ENCODE peak calls at places on chromosomes 12 and 14, in seven cellular contexts. One of them, this sample, is unnamed. For H3K27me3, the result is how much of the 10 kb centered on the place peaks cover.

GRCh38 chr14:105287249-105288102 is 13.3 kb downstream of the BRF1 start:
- DNase-seq in suprapubic skin: no peak
- DNase-seq in mesenchymal stem cell: no peak
- DNase-seq in CD4-positive, alpha-beta T cell: no peak
- DNase-seq in ascending aorta: no peak
- DNase-seq in heart right ventricle: no peak
- DNase-seq in neural progenitor cell: peak
- DNase-seq in this sample: no peak

GRCh38 chr12:2833327-2833726 is 1.5 kb downstream of the NRIP2 start:
- DNase-seq in suprapubic skin: no peak
- DNase-seq in ascending aorta: no peak
- DNase-seq in neural progenitor cell: no peak
- DNase-seq in CD4-positive, alpha-beta T cell: no peak
- DNase-seq in heart right ventricle: no peak
- DNase-seq in mesenchymal stem cell: no peak
- DNase-seq in this sample: no peak

GRCh38 chr12:15931590-15932053 is 20.5 kb downstream of the DERA start:
- DNase-seq in CD4-positive, alpha-beta T cell: no peak
- DNase-seq in heart right ventricle: no peak
- DNase-seq in neural progenitor cell: no peak
- DNase-seq in mesenchymal stem cell: no peak
- DNase-seq in ascending aorta: no peak
- DNase-seq in suprapubic skin: no peak
- DNase-seq in this sample: no peak

GRCh38 chr12:64694130-64695078 is 64.8 kb downstream of the GNS start:
- DNase-seq in CD4-positive, alpha-beta T cell: no peak
- DNase-seq in suprapubic skin: no peak
- DNase-seq in ascending aorta: no peak
- DNase-seq in mesenchymal stem cell: no peak
- DNase-seq in heart right ventricle: no peak
- DNase-seq in neural progenitor cell: no peak
- DNase-seq in this sample: no peak

GRCh38 chr12:48998497-48999353 is 450 bp downstream of the DDN start:
- DNase-seq in CD4-positive, alpha-beta T cell: no peak
- DNase-seq in ascending aorta: no peak
- DNase-seq in mesenchymal stem cell: peak
- DNase-seq in neural progenitor cell: peak
- DNase-seq in heart right ventricle: peak
- DNase-seq in suprapubic skin: no peak
- DNase-seq in this sample: no peak

GRCh38 chr12:122610911-122611310 is 83.9 kb downstream of the KNTC1 start:
- DNase-seq in neural progenitor cell: no peak
- DNase-seq in ascending aorta: no peak
- DNase-seq in CD4-positive, alpha-beta T cell: no peak
- DNase-seq in mesenchymal stem cell: peak
- DNase-seq in heart right ventricle: no peak
- DNase-seq in suprapubic skin: no peak
- DNase-seq in this sample: no peak

GRCh38 chr12:58969227-58969626 is 48.9 kb upstream of the LRIG3 start:
- DNase-seq in ascending aorta: no peak
- DNase-seq in CD4-positive, alpha-beta T cell: no peak
- DNase-seq in neural progenitor cell: no peak
- DNase-seq in heart right ventricle: no peak
- DNase-seq in suprapubic skin: no peak
- DNase-seq in mesenchymal stem cell: no peak
- DNase-seq in this sample: no peak

GRCh38 chr12:96314723-96315122 is 85.5 kb downstream of the CDK17 start:
- DNase-seq in suprapubic skin: no peak
- DNase-seq in CD4-positive, alpha-beta T cell: no peak
- DNase-seq in heart right ventricle: no peak
- DNase-seq in mesenchymal stem cell: no peak
- DNase-seq in ascending aorta: no peak
- DNase-seq in neural progenitor cell: no peak
- DNase-seq in this sample: no peak

GRCh38 chr12:43011383-43011926 is 421.9 kb upstream of the PRICKLE1 start:
- DNase-seq in suprapubic skin: no peak
- DNase-seq in heart right ventricle: no peak
- DNase-seq in ascending aorta: no peak
- DNase-seq in mesenchymal stem cell: no peak
- DNase-seq in CD4-positive, alpha-beta T cell: no peak
- DNase-seq in neural progenitor cell: no peak
- DNase-seq in this sample: no peak

GRCh38 chr14:31410048-31410654 is 10.2 kb downstream of the HEATR5A start:
- DNase-seq in neural progenitor cell: peak
- DNase-seq in CD4-positive, alpha-beta T cell: no peak
- DNase-seq in ascending aorta: no peak
- DNase-seq in suprapubic skin: no peak
- DNase-seq in mesenchymal stem cell: no peak
- DNase-seq in heart right ventricle: no peak
- DNase-seq in this sample: no peak

GRCh38 chr12:99704458-99704857 is 56.9 kb downstream of the GARIN6 start:
- DNase-seq in ascending aorta: no peak
- DNase-seq in mesenchymal stem cell: no peak
- DNase-seq in heart right ventricle: no peak
- DNase-seq in CD4-positive, alpha-beta T cell: no peak
- DNase-seq in suprapubic skin: no peak
- DNase-seq in neural progenitor cell: no peak
- DNase-seq in this sample: no peak

GRCh38 chr12:68410018-68410650 is 78.0 kb upstream of the MDM1 start:
- DNase-seq in suprapubic skin: no peak
- DNase-seq in CD4-positive, alpha-beta T cell: no peak
- DNase-seq in ascending aorta: no peak
- DNase-seq in mesenchymal stem cell: no peak
- DNase-seq in neural progenitor cell: no peak
- DNase-seq in heart right ventricle: no peak
- DNase-seq in this sample: no peak

GRCh38 chr14:75879031-75879430 is 102.8 kb downstream of the TGFB3 start:
- DNase-seq in CD4-positive, alpha-beta T cell: no peak
- DNase-seq in mesenchymal stem cell: peak
- DNase-seq in suprapubic skin: no peak
- DNase-seq in heart right ventricle: no peak
- DNase-seq in ascending aorta: no peak
- DNase-seq in neural progenitor cell: no peak
- DNase-seq in this sample: no peak

GRCh38 chr14:75434557-75435248 is 6.9 kb downstream of the JDP2 start:
- DNase-seq in suprapubic skin: peak
- DNase-seq in neural progenitor cell: no peak
- DNase-seq in ascending aorta: no peak
- DNase-seq in CD4-positive, alpha-beta T cell: no peak
- DNase-seq in heart right ventricle: no peak
- DNase-seq in mesenchymal stem cell: peak
- DNase-seq in this sample: no peak

GRCh38 chr14:68807987-68808386 is 15.1 kb upstream of the ZFP36L1 start:
- DNase-seq in heart right ventricle: no peak
- DNase-seq in ascending aorta: no peak
- DNase-seq in suprapubic skin: peak
- DNase-seq in neural progenitor cell: no peak
- DNase-seq in CD4-positive, alpha-beta T cell: no peak
- DNase-seq in mesenchymal stem cell: no peak
- DNase-seq in this sample: peak

GRCh38 chr12:70847871-70848270 is 72.7 kb downstream of the PTPRR start:
- DNase-seq in heart right ventricle: no peak
- DNase-seq in CD4-positive, alpha-beta T cell: no peak
- DNase-seq in mesenchymal stem cell: no peak
- DNase-seq in suprapubic skin: no peak
- DNase-seq in neural progenitor cell: no peak
- DNase-seq in ascending aorta: no peak
- DNase-seq in this sample: no peak

GRCh38 chr12:95118138-95118787 is 44.8 kb upstream of the NR2C1 start:
- DNase-seq in heart right ventricle: no peak
- DNase-seq in neural progenitor cell: no peak
- DNase-seq in suprapubic skin: no peak
- DNase-seq in ascending aorta: no peak
- DNase-seq in mesenchymal stem cell: peak
- DNase-seq in CD4-positive, alpha-beta T cell: no peak
- DNase-seq in this sample: no peak

GRCh38 chr12:95848575-95849388 is 10.0 kb upstream of the SNRPF start:
- DNase-seq in CD4-positive, alpha-beta T cell: no peak
- DNase-seq in neural progenitor cell: peak
- DNase-seq in mesenchymal stem cell: peak
- DNase-seq in heart right ventricle: no peak
- DNase-seq in ascending aorta: no peak
- DNase-seq in suprapubic skin: no peak
- DNase-seq in this sample: no peak

GRCh38 chr14:59484611-59485174 is 376 bp downstream of the JKAMP start:
- DNase-seq in ascending aorta: no peak
- DNase-seq in CD4-positive, alpha-beta T cell: no peak
- DNase-seq in neural progenitor cell: no peak
- DNase-seq in suprapubic skin: no peak
- DNase-seq in heart right ventricle: no peak
- DNase-seq in mesenchymal stem cell: no peak
- DNase-seq in this sample: no peak

GRCh38 chr12:67698711-67699603 is 50.4 kb downstream of the DYRK2 start:
- DNase-seq in neural progenitor cell: no peak
- DNase-seq in CD4-positive, alpha-beta T cell: peak
- DNase-seq in heart right ventricle: no peak
- DNase-seq in suprapubic skin: no peak
- DNase-seq in ascending aorta: no peak
- DNase-seq in mesenchymal stem cell: peak
- DNase-seq in this sample: no peak

GRCh38 chr12:25876383-25877045 is 82.0 kb upstream of the RASSF8 start:
- DNase-seq in heart right ventricle: no peak
- DNase-seq in suprapubic skin: no peak
- DNase-seq in CD4-positive, alpha-beta T cell: no peak
- DNase-seq in mesenchymal stem cell: no peak
- DNase-seq in ascending aorta: no peak
- DNase-seq in neural progenitor cell: no peak
- DNase-seq in this sample: no peak

GRCh38 chr12:98057701-98058100 is 457.7 kb upstream of the TMPO start:
- DNase-seq in ascending aorta: no peak
- DNase-seq in suprapubic skin: no peak
- DNase-seq in neural progenitor cell: no peak
- DNase-seq in CD4-positive, alpha-beta T cell: no peak
- DNase-seq in heart right ventricle: no peak
- DNase-seq in mesenchymal stem cell: no peak
- DNase-seq in this sample: no peak

DNA sequence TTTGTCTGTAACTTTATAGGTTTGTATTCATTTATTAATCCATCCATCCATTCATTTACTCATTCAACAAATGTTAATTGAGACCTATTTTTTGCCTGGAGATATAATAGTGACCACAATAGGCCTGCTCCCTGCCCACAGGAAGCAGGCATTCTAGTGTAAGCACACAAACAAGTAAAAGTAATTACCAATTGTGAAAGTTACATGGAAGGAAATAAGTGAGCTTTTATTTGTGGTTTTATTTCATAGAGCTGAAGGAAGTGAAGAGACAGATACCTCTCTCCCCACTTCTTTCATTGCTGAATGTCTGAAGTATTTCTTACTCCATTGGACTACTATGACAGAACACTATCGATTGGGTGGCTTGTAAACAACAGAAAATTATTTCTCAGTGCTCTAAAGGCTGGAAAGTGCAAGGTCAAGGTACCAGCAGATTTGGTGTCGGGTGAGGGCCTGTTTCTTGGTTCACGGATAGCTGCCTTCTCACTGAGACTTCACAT is 183.5 kb downstream of the PRKCH start:
- DNase-seq in CD4-positive, alpha-beta T cell: no peak
- DNase-seq in neural progenitor cell: no peak
- DNase-seq in mesenchymal stem cell: no peak
- DNase-seq in heart right ventricle: no peak
- DNase-seq in ascending aorta: no peak
- DNase-seq in suprapubic skin: no peak
- DNase-seq in this sample: no peak
- H3K27ac ChIP-seq in CD4-positive, alpha-beta T cell: peak
- H3K27ac ChIP-seq in neural progenitor cell: no peak
- H3K27ac ChIP-seq in mesenchymal stem cell: no peak
- H3K27ac ChIP-seq in heart right ventricle: no peak
- H3K27ac ChIP-seq in ascending aorta: peak
- H3K27ac ChIP-seq in suprapubic skin: no peak
- H3K27ac ChIP-seq in this sample: peak

GRCh38 chr12:110668480-110669192 is 20.3 kb downstream of the HVCN1 start:
- DNase-seq in suprapubic skin: no peak
- DNase-seq in CD4-positive, alpha-beta T cell: no peak
- DNase-seq in heart right ventricle: no peak
- DNase-seq in neural progenitor cell: no peak
- DNase-seq in mesenchymal stem cell: no peak
- DNase-seq in ascending aorta: no peak
- DNase-seq in this sample: no peak
- H3K27me3 ChIP-seq in suprapubic skin: under half
- H3K27me3 ChIP-seq in CD4-positive, alpha-beta T cell: under half
- H3K27me3 ChIP-seq in heart right ventricle: under half
- H3K27me3 ChIP-seq in neural progenitor cell: under half
- H3K27me3 ChIP-seq in mesenchymal stem cell: under half
- H3K27me3 ChIP-seq in ascending aorta: under half
- H3K27me3 ChIP-seq in this sample: under half

DNA sequence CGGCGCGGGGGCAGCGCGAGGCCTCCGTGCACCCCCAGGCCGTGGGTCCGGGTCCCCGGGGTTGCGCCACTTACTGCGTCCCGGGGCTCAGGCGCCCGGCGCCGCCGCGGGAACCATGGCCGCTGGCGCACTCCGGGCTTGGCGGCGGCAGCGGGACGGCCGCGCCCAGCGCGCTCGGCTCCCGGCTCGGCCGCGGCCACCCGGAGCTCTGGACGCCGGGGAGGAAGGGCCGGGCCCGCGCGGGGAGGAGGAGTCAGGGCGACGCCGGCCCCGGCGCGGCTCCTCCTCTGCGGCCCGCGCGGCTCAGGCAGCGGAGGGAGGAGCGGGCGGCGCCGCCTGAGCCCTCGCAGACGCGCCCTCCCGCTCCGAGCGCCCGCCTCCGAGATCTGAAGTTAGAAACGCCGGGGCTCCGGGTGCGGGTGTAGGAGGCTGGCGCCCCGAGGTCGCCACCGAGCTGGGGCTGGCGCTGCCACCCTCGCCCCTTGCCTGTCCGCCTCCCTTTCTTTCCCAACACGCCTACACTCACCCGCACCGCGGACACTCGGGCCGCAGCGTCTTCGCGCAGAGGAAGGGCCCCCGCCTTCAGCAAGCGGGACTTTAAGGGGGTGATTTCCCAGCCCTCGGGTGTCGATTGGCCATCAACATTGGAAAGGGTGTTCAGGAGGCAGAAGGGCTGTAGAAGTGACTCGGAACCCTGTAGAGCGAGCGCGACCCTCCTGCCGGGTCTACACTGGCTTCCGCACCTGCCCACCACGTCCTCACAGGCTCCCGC is at the start of gene NIN:
- DNase-seq in mesenchymal stem cell: peak
- DNase-seq in ascending aorta: peak
- DNase-seq in CD4-positive, alpha-beta T cell: peak
- DNase-seq in heart right ventricle: peak
- DNase-seq in neural progenitor cell: peak
- DNase-seq in suprapubic skin: peak
- DNase-seq in this sample: peak
- H3K27ac ChIP-seq in mesenchymal stem cell: peak
- H3K27ac ChIP-seq in ascending aorta: peak
- H3K27ac ChIP-seq in CD4-positive, alpha-beta T cell: peak
- H3K27ac ChIP-seq in heart right ventricle: peak
- H3K27ac ChIP-seq in neural progenitor cell: peak
- H3K27ac ChIP-seq in suprapubic skin: peak
- H3K27ac ChIP-seq in this sample: peak

DNA sequence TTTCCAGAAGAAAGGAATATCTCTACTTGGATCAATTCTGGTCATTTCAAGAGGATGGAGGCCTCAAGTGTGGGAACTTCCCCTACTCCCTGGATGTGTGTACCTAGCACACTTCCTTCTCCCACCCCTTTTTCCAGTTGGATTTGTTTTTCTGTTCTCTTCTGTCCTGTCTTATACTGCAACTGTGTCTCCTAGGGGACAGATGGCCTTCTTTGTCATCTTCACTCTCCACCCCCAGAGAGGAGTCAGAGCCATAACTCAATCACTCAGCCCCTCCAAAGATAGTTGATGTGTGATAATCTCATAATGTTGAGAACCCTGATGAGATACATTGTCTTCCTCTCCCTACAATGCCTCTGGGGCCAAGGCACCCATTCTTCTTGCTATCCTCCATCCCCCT is 2.1 kb upstream of the DTX3 start:
- DNase-seq in ascending aorta: no peak
- DNase-seq in neural progenitor cell: no peak
- DNase-seq in heart right ventricle: no peak
- DNase-seq in mesenchymal stem cell: no peak
- DNase-seq in CD4-positive, alpha-beta T cell: no peak
- DNase-seq in suprapubic skin: no peak
- DNase-seq in this sample: no peak
- H3K27me3 ChIP-seq in ascending aorta: under half
- H3K27me3 ChIP-seq in neural progenitor cell: under half
- H3K27me3 ChIP-seq in heart right ventricle: under half
- H3K27me3 ChIP-seq in mesenchymal stem cell: under half
- H3K27me3 ChIP-seq in CD4-positive, alpha-beta T cell: under half
- H3K27me3 ChIP-seq in suprapubic skin: under half
- H3K27me3 ChIP-seq in this sample: under half